ENCODE peak calls at places on chromosomes 3 and 15, in five cellular contexts. B is PC-9, F is MM.1S, O is IMR-90, S is HepG2. Q is an unnamed sample. For H3K4me1, the result is how much of the 10 kb centered on the place peaks cover.

GRCh38 chr3:126836220-126836860 is 132.3 kb downstream of the CHCHD6 start:
- DNase-seq in B (no peak), F (no peak), O (no peak), S (no peak), Q (no peak)

GRCh38 chr3:111980716-111981456 is 2.1 kb downstream of the ABHD10 start:
- DNase-seq in B (no peak), F (no peak), O (no peak), S (no peak), Q (no peak)

GRCh38 chr15:51121118-51121517 is 26.4 kb upstream of the TNFAIP8L3 start:
- DNase-seq in B (peak), F (no peak), O (peak), S (peak), Q (peak)

GRCh38 chr3:47406762-47407149 is 25.9 kb downstream of the PTPN23 start:
- DNase-seq in B (no peak), F (no peak), O (no peak), S (no peak), Q (no peak)

GRCh38 chr3:135131290-135131689 is 336.2 kb downstream of the EPHB1 start:
- DNase-seq in B (no peak), F (no peak), O (no peak), S (no peak), Q (no peak)

GRCh38 chr3:191792580-191792979 is 331.6 kb downstream of the PYDC2 start:
- DNase-seq in B (no peak), F (no peak), O (no peak), S (no peak), Q (no peak)

GRCh38 chr3:184008161-184008560 is 9.5 kb downstream of the ABCC5 start:
- DNase-seq in B (no peak), F (no peak), O (no peak), S (no peak), Q (no peak)

GRCh38 chr3:62207197-62207596 is 166.2 kb downstream of the FEZF2 start:
- DNase-seq in B (no peak), F (no peak), O (no peak), S (no peak), Q (no peak)

GRCh38 chr3:112582242-112582874 is 20.5 kb downstream of the SLC35A5 start:
- DNase-seq in B (peak), F (peak), O (peak), S (peak), Q (peak)

GRCh38 chr3:29683306-29683993 is 402.6 kb downstream of the RBMS3 start:
- DNase-seq in B (peak), F (no peak), O (peak), S (no peak), Q (no peak)

GRCh38 chr3:55000546-55000945 is 72.7 kb upstream of the LRTM1 start:
- DNase-seq in B (peak), F (no peak), O (peak), S (no peak), Q (no peak)

GRCh38 chr15:39887832-39888231 is 32.2 kb downstream of the GPR176 start:
- DNase-seq in B (peak), F (no peak), O (peak), S (peak), Q (no peak)

GRCh38 chr3:64188810-64189560 is 36.3 kb downstream of the PRICKLE2 start:
- DNase-seq in B (peak), F (no peak), O (peak), S (no peak), Q (no peak)

GRCh38 chr15:41350057-41350717 is 17.5 kb downstream of the NUSAP1 start:
- DNase-seq in B (no peak), F (no peak), O (no peak), S (no peak), Q (no peak)

GRCh38 chr15:42996871-42997270 is 76.3 kb upstream of the TTBK2 start:
- DNase-seq in B (no peak), F (no peak), O (no peak), S (no peak), Q (peak)

GRCh38 chr15:70788114-70789049 is 25.0 kb upstream of the UACA start:
- DNase-seq in B (no peak), F (no peak), O (peak), S (peak), Q (no peak)

GRCh38 chr15:67023517-67024321 is 41.7 kb upstream of the SMAD3 start:
- DNase-seq in B (peak), F (no peak), O (no peak), S (no peak), Q (no peak)

GRCh38 chr15:27358751-27359434 is 387.9 kb downstream of the GABRG3 start:
- DNase-seq in B (peak), F (peak), O (no peak), S (peak), Q (peak)

GRCh38 chr3:123039178-123039577 is 11.6 kb upstream of the SEMA5B start:
- DNase-seq in B (no peak), F (no peak), O (no peak), S (no peak), Q (no peak)

GRCh38 chr3:5787863-5788488 is 600.5 kb downstream of the EDEM1 start:
- DNase-seq in B (no peak), F (no peak), O (no peak), S (no peak), Q (peak)

GRCh38 chr3:11568503-11569155 is 75.1 kb downstream of the VGLL4 start:
- DNase-seq in B (peak), F (no peak), O (peak), S (no peak), Q (no peak)

GRCh38 chr3:194100856-194101390 is 35.0 kb upstream of the HES1 start:
- DNase-seq in B (no peak), F (peak), O (no peak), S (no peak), Q (no peak)

GRCh38 chr15:35139822-35140221 is 54.7 kb upstream of the NANOGP8 start:
- DNase-seq in B (no peak), F (no peak), O (no peak), S (no peak), Q (no peak)

GRCh38 chr15:69653846-69654245 is 201.2 kb downstream of the RPLP1 start:
- DNase-seq in B (no peak), F (no peak), O (no peak), S (no peak), Q (no peak)

GRCh38 chr3:26989042-26989441 is 366.5 kb downstream of the LRRC3B start:
- DNase-seq in B (no peak), F (no peak), O (no peak), S (no peak), Q (no peak)

GRCh38 chr3:129352650-129353588 is 74.2 kb downstream of the HMCES start:
- DNase-seq in B (no peak), F (no peak), O (no peak), S (no peak), Q (no peak)

DNA sequence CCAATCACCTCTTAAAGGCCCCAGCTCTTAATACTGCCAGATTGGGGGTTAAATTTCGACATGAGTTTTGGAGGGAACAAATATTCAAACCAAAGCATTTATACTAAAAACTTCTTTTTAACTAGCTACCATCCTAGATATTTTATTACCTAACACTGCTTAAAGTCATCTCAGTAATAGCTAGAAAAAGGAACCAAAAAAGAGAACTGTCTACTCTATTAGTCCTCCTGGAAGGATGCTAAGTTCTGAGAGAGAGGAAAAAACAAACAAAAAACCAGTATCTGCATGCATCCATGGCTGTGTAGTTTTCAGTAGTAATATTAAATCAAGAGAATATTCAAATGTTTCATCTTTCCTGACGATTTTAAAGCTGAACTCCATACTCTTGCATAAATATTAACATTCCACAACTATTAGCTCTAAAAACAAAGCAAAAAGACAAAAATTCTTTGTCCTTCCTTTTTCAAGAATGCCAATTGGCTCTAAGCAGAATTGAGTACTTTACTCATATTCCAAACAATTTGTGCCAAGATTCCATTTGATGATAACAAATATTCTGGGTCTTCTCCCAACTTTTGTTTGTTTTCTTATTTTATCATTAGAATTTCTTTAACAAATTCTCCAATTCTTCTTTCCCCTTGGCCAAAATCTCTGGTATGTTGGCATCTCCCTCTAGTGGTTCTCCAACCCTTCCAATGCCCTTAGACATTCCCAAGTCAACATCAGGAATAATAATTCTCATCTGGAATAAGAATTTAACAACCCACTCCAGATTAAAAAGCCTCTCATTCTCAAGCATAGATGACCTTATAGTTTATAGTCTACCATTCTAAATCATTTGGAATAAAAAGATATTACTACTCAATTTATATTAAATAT is 5.5 kb downstream of the CPOX start:
- DNase-seq in B (no peak), F (no peak), O (peak), S (no peak), Q (no peak)
- TF ChIP-seq CTCF in B (peak), F (no peak), O (peak), S (peak), Q (peak)

DNA sequence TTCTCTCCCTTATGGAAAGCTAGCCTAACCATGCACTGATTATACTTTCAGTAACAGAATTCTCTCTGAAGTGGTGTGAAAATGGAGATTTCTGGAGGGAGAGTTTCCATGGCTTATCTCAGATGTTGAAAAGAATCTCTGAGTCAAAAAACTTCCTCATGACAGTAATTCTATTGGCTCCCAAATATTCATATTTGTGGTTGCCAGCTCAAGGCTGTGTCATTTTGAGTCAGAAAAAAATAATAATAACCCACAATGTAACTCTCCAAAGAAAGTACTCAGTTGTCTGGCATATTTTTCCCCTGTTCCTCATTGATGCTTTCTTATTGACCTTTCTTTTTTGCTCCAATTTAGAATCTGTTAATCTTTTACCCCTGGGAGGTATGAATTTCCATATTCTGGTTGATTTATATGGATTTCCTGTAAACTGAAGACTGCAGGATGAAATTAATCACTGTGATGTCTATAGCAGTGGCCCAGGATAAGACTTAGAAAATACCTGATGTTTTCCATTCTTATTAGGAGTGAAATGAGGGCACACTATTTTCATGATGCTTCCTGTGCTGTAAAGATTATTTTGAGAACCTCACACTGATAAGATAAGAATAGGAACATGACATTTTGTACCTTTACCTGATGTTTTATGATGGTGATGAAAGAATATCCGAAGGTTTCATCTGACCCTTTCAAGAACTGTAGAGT is 149.5 kb upstream of the EPHA3 start:
- DNase-seq in B (no peak), F (no peak), O (peak), S (no peak), Q (no peak)
- H2AFZ ChIP-seq in B (no peak), F (no peak), O (peak), S (no peak), Q (peak)

GRCh38 chr3:46277476-46277875 is 35.2 kb downstream of the CCR3 start:
- DNase-seq in B (no peak), F (peak), O (no peak), S (no peak), Q (no peak)

GRCh38 chr3:46282041-46282440 is 39.8 kb downstream of the CCR3 start:
- DNase-seq in B (no peak), F (no peak), O (no peak), S (no peak), Q (no peak)

GRCh38 chr3:46282696-46283095 is 40.4 kb downstream of the CCR3 start:
- DNase-seq in B (no peak), F (no peak), O (no peak), S (no peak), Q (no peak)

GRCh38 chr3:46278816-46279672 is 36.8 kb downstream of the CCR3 start:
- DNase-seq in B (no peak), F (peak), O (no peak), S (no peak), Q (no peak)

DNA sequence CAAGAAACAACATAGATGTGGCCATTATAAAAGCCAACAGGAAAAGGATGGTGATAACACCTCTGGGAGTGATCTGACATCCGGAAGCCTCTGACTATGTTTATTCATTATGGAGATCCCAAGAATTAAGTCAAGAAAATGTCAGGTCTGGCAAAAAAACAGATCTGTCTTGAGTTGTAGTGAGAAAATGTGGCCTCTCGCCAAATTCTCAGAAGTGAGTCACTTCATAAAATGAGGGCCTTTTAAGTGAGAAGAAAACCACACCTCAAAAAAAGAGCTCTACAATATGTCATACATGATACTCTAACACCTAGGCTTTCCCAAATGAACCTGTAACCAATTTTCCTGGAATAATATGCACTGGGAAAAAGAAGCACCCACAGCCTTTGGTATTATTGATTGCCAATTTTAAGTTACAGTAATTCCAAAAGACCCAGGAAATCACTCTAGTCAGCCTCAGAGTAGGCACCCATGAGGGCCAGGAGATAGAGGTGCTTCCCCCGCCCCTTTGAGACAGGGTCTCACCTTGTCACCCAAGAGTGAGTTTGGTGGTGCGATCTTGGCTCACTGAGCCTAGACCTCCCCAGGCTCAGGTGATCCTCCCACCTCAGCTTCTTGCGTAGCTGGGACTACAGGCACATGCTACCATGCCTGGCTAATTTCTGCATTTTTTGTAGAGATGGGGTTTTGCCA is 38.0 kb downstream of the CCR3 start:
- DNase-seq in B (peak), F (no peak), O (peak), S (no peak), Q (no peak)
- H3K4me1 ChIP-seq in B (under half), F (half or more), O (under half), S (under half), Q (under half)

GRCh38 chr3:4493008-4493930 is at the start of gene ITPR1:
- DNase-seq in B (peak), F (peak), O (peak), S (peak), Q (peak)

GRCh38 chr3:4491873-4492239 is 1.3 kb upstream of the ITPR1 start:
- DNase-seq in B (no peak), F (no peak), O (no peak), S (no peak), Q (no peak)

GRCh38 chr3:4493931-4494806 is 1.0 kb downstream of the ITPR1 start:
- DNase-seq in B (peak), F (no peak), O (peak), S (no peak), Q (peak)

GRCh38 chr3:4494807-4495200 is 1.7 kb downstream of the ITPR1 start:
- DNase-seq in B (no peak), F (peak), O (no peak), S (no peak), Q (no peak)

DNA sequence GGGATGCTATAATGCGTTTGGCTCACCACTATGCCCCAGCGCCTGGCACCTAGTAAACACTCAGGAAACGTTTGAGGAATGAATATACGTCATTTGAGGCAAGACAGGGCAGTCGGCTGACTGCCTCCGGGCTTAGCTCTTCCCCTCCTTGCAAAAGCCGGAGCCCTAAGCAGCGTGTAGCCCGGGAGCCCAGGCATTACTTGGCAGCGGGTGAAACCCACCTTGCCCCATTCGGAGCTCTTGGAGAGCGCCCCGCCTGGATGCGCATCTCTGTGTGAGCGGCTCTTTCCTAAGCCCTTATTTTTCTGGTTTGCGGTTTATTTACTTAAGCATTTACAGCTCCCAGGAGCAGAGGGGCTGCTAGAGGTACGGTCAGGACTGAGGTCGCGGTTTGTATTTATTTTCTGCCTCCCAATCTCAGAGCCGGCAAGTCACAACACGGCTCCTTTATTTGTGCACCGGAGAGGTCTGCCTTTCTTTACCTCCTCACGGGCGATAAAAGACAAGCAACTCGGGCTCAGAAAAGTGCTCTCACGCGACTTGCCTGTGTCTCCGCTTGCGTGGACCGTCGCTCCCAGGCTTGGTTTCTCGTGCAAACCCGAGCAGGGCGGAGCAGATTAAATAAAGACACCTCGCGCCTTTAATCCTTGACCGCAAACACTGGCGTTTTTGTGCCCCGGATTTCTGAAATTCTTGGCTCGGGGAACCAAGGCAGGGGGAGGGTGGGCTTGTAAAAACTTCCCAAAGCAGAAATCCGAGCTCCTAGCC is 724 bp upstream of the ITPR1 start:
- DNase-seq in B (peak), F (peak), O (peak), S (peak), Q (peak)
- TF ChIP-seq CTCF in B (no peak), F (no peak), O (no peak), S (peak), Q (peak)

Q was measured in neural progenitor cell.